ENCODE peak calls at places on chromosomes 2 and 18, in five cellular contexts. One of them, this sample, is unnamed. For H3K4me1, the result is how much of the 10 kb centered on the place peaks cover.

GRCh38 chr2:197804758-197805597 is 585 bp downstream of the PLCL1 start:
- DNase-seq in body of pancreas: no peak
- DNase-seq in mammary epithelial cell: no peak
- DNase-seq in stomach: no peak
- DNase-seq in K562: peak
- DNase-seq in this sample: peak

GRCh38 chr2:168343586-168343985 is 96.2 kb upstream of the STK39 start:
- DNase-seq in body of pancreas: no peak
- DNase-seq in mammary epithelial cell: peak
- DNase-seq in K562: no peak
- DNase-seq in stomach: no peak
- DNase-seq in this sample: no peak

GRCh38 chr2:173251225-173251624 is 103.4 kb upstream of the CDCA7 start:
- DNase-seq in stomach: no peak
- DNase-seq in K562: no peak
- DNase-seq in body of pancreas: no peak
- DNase-seq in mammary epithelial cell: no peak
- DNase-seq in this sample: no peak

GRCh38 chr2:17752892-17753802 is 463 bp downstream of the SMC6 start:
- DNase-seq in stomach: peak
- DNase-seq in mammary epithelial cell: peak
- DNase-seq in body of pancreas: peak
- DNase-seq in K562: peak
- DNase-seq in this sample: no peak

GRCh38 chr2:218860950-218861381 is 1.4 kb downstream of the WNT6 start:
- DNase-seq in stomach: no peak
- DNase-seq in body of pancreas: no peak
- DNase-seq in mammary epithelial cell: peak
- DNase-seq in K562: peak
- DNase-seq in this sample: no peak

GRCh38 chr2:182715121-182715895 is 749 bp upstream of the DNAJC10 start:
- DNase-seq in mammary epithelial cell: no peak
- DNase-seq in body of pancreas: no peak
- DNase-seq in K562: no peak
- DNase-seq in stomach: no peak
- DNase-seq in this sample: no peak

GRCh38 chr2:46776687-46777327 is 138.8 kb downstream of the MCFD2 start:
- DNase-seq in body of pancreas: peak
- DNase-seq in stomach: peak
- DNase-seq in mammary epithelial cell: peak
- DNase-seq in K562: peak
- DNase-seq in this sample: peak

GRCh38 chr2:237414056-237414661 is at the start of gene COL6A3:
- DNase-seq in mammary epithelial cell: no peak
- DNase-seq in body of pancreas: no peak
- DNase-seq in K562: no peak
- DNase-seq in stomach: no peak
- DNase-seq in this sample: no peak

GRCh38 chr18:13566941-13567762 is 159.2 kb downstream of the FAM210A start:
- DNase-seq in mammary epithelial cell: peak
- DNase-seq in body of pancreas: no peak
- DNase-seq in stomach: no peak
- DNase-seq in K562: no peak
- DNase-seq in this sample: peak

GRCh38 chr18:28018361-28018760 is 158.6 kb downstream of the CDH2 start:
- DNase-seq in stomach: no peak
- DNase-seq in body of pancreas: no peak
- DNase-seq in K562: no peak
- DNase-seq in mammary epithelial cell: peak
- DNase-seq in this sample: no peak

GRCh38 chr18:28009589-28009988 is 167.3 kb downstream of the CDH2 start:
- DNase-seq in stomach: no peak
- DNase-seq in body of pancreas: no peak
- DNase-seq in mammary epithelial cell: no peak
- DNase-seq in K562: no peak
- DNase-seq in this sample: no peak

GRCh38 chr18:28015671-28016070 is 161.3 kb downstream of the CDH2 start:
- DNase-seq in K562: no peak
- DNase-seq in stomach: no peak
- DNase-seq in body of pancreas: no peak
- DNase-seq in mammary epithelial cell: no peak
- DNase-seq in this sample: no peak

GRCh38 chr18:28007841-28008240 is 169.1 kb downstream of the CDH2 start:
- DNase-seq in stomach: no peak
- DNase-seq in body of pancreas: no peak
- DNase-seq in K562: no peak
- DNase-seq in mammary epithelial cell: no peak
- DNase-seq in this sample: no peak

DNA sequence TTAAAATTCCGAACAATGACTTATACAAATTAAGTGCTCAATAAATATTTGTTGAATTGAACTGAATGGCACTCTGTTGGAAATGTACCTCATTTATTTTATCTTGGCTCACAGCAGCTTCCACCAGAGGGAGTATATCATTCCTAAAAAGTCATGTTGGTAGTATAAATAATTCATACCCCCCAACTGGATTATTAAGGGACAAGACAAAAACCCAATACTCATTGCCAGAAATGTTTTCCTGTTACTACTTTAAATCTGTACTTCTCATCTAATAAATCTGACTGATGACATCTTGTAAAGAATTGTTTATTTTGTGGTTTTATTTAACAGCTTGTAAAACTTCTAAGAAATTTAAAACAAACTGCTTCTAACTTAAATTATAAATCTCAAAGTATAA is 163.9 kb downstream of the CDH2 start:
- DNase-seq in stomach: no peak
- DNase-seq in body of pancreas: no peak
- DNase-seq in mammary epithelial cell: no peak
- DNase-seq in K562: no peak
- DNase-seq in this sample: no peak
- TF ChIP-seq CTCF in stomach: no peak
- TF ChIP-seq CTCF in body of pancreas: no peak
- TF ChIP-seq CTCF in mammary epithelial cell: peak
- TF ChIP-seq CTCF in K562: no peak
- TF ChIP-seq CTCF in this sample: no peak

DNA sequence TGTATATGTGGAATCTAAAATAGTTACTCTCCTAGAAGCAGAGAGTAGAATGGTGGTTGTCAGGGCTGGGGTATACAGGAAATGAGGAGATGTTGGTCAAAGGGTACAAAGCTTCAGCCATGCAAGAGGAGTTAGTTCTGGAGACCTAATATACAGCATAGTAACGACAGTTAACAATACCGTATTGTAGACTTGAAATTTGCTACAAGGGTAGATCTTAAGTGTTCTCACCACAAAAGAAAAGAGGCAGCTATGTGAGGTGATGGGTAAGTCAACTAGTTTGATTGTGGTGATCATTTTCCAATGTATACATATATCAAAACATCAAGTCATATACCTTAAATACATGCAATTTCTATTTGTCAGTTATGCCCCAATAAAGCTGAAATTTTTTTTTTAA is 98.2 kb upstream of the CYP1B1 start:
- DNase-seq in K562: no peak
- DNase-seq in mammary epithelial cell: no peak
- DNase-seq in body of pancreas: no peak
- DNase-seq in stomach: no peak
- DNase-seq in this sample: no peak
- H3K4me1 ChIP-seq in K562: under half
- H3K4me1 ChIP-seq in mammary epithelial cell: under half
- H3K4me1 ChIP-seq in body of pancreas: under half
- H3K4me1 ChIP-seq in stomach: under half
- H3K4me1 ChIP-seq in this sample: under half

GRCh38 chr2:220876074-220876824 is 695.9 kb downstream of the EPHA4 start:
- DNase-seq in mammary epithelial cell: no peak
- DNase-seq in body of pancreas: no peak
- DNase-seq in stomach: no peak
- DNase-seq in K562: no peak
- DNase-seq in this sample: no peak

DNA sequence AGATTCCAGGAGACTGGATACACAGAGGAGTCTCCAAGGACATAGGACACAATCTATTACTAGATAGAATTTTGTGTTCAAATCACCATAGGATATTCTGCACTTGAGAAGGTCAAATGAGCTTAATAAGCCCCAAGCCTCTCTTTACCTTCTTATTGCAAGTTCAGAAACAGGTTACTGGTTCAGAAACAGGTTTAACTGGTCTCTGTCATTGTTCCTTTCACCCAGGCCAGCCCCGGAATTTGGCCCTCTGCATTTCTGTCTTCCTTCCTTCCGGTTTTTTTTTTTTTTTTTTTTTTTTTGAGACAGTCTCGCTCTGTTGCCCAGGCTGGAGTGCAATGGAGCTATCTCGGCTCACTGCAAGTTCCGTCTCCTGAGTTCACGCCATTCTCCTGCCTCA is 700.2 kb downstream of the EPHA4 start:
- DNase-seq in stomach: no peak
- DNase-seq in body of pancreas: no peak
- DNase-seq in K562: no peak
- DNase-seq in mammary epithelial cell: no peak
- DNase-seq in this sample: no peak
- H3K27ac ChIP-seq in stomach: no peak
- H3K27ac ChIP-seq in body of pancreas: no peak
- H3K27ac ChIP-seq in K562: no peak
- H3K27ac ChIP-seq in mammary epithelial cell: no peak
- H3K27ac ChIP-seq in this sample: no peak

GRCh38 chr2:55338268-55338667 is 69.2 kb upstream of the MTIF2 start:
- DNase-seq in mammary epithelial cell: no peak
- DNase-seq in K562: no peak
- DNase-seq in stomach: no peak
- DNase-seq in body of pancreas: no peak
- DNase-seq in this sample: no peak
- TF ChIP-seq CTCF in mammary epithelial cell: no peak
- TF ChIP-seq CTCF in K562: no peak
- TF ChIP-seq CTCF in stomach: no peak
- TF ChIP-seq CTCF in body of pancreas: no peak
- TF ChIP-seq CTCF in this sample: no peak

DNA sequence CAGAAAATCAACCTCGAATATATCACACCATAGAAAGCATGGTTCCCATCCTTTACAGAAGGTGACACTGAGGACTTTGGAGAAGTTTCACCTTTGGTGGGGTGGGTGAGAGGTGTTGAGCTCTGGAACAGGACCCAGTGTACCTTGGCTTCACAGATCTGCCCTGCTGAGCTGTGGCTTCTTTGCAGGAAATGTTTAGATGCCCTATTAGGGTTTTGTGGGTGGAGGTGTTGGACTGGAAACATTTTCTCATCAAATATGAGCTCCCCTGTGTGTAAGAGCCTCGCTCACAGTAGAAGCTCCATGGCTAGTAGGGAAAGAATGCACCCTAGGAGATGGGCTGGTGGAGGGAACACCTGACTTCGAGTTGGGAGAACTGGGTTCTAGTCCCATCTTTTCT is 55.6 kb downstream of the RPL37A start:
- DNase-seq in stomach: no peak
- DNase-seq in mammary epithelial cell: no peak
- DNase-seq in body of pancreas: no peak
- DNase-seq in K562: no peak
- DNase-seq in this sample: peak
- H3K4me1 ChIP-seq in stomach: half or more
- H3K4me1 ChIP-seq in mammary epithelial cell: half or more
- H3K4me1 ChIP-seq in body of pancreas: under half
- H3K4me1 ChIP-seq in K562: under half
- H3K4me1 ChIP-seq in this sample: under half

GRCh38 chr2:146940016-146940685 is 904.7 kb upstream of the ACVR2A start:
- DNase-seq in mammary epithelial cell: no peak
- DNase-seq in K562: no peak
- DNase-seq in body of pancreas: no peak
- DNase-seq in stomach: no peak
- DNase-seq in this sample: no peak
- H3K27ac ChIP-seq in mammary epithelial cell: no peak
- H3K27ac ChIP-seq in K562: no peak
- H3K27ac ChIP-seq in body of pancreas: no peak
- H3K27ac ChIP-seq in stomach: no peak
- H3K27ac ChIP-seq in this sample: no peak

GRCh38 chr2:202172439-202173191 is 65.8 kb downstream of the SUMO1 start:
- DNase-seq in stomach: no peak
- DNase-seq in body of pancreas: no peak
- DNase-seq in mammary epithelial cell: no peak
- DNase-seq in K562: no peak
- DNase-seq in this sample: no peak

GRCh38 chr2:202169826-202170424 is 68.5 kb downstream of the SUMO1 start:
- DNase-seq in body of pancreas: no peak
- DNase-seq in K562: no peak
- DNase-seq in stomach: no peak
- DNase-seq in mammary epithelial cell: no peak
- DNase-seq in this sample: no peak

GRCh38 chr2:202165945-202166344 is 72.5 kb downstream of the SUMO1 start:
- DNase-seq in body of pancreas: no peak
- DNase-seq in mammary epithelial cell: no peak
- DNase-seq in stomach: no peak
- DNase-seq in K562: no peak
- DNase-seq in this sample: no peak

GRCh38 chr2:202169131-202169530 is 69.3 kb downstream of the SUMO1 start:
- DNase-seq in mammary epithelial cell: no peak
- DNase-seq in K562: no peak
- DNase-seq in stomach: no peak
- DNase-seq in body of pancreas: no peak
- DNase-seq in this sample: no peak

DNA sequence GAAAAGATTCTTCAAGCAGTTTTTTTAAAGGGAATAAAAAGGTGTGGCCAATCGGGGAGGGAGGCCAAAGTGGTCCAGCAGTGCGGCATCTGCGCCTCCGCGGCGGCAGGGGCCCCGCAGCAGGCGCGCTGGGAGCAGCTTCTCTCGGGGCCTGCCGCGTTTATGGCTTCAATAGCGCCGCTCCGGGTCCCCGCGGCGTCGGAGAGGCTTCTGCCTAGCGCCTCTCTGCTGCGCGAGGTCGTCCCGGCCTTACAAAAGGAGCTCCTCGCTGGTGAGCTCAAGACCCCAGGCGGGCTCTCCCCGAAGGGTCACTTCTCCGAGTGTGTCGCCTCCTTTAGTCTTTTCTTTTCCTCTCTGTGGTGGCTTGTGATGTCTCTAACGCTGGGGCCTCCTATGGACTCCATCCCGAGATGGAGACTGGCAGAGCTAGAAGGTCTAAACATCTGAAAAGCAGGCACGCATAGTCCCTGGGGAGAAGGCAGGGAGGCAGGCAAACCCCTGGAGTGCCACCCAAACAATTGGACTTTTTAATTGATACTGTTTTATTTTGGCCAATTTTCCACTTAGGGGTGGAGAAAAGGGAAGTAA is 67.1 kb downstream of the SUMO1 start:
- DNase-seq in K562: no peak
- DNase-seq in body of pancreas: no peak
- DNase-seq in mammary epithelial cell: no peak
- DNase-seq in stomach: no peak
- DNase-seq in this sample: no peak
- TF ChIP-seq CTCF in K562: no peak
- TF ChIP-seq CTCF in body of pancreas: no peak
- TF ChIP-seq CTCF in mammary epithelial cell: no peak
- TF ChIP-seq CTCF in stomach: no peak
- TF ChIP-seq CTCF in this sample: no peak

This sample was measured in CD8-positive, alpha-beta T cell.